ENCODE peak calls at places on chromosomes 13 and 19, in nine cellular contexts. S is EH; Z is mucosa of descending colon; I is HS-27A; J is neural crest cell; E is skeletal muscle cell; Q is stimulated activated CD4-positive, alpha-beta T cell treated with anti-CD3 and anti-CD28 coated beads, Interleukin-12 subunit alpha, Interleukin-12 subunit beta, amount 100 ng/mL, for 48 hours; X is A172; O is iPS-NIHi11. H is an unnamed sample.

GRCh38 chr13:42715909-42716308 is 65.5 kb upstream of the FAM216B start:
- DNase-seq in J (no peak), O (no peak), E (no peak), X (no peak), I (no peak), Q (no peak), S (no peak), Z (no peak), H (no peak)

GRCh38 chr13:59126474-59126873 is 1037.3 kb downstream of the DIAPH3 start:
- DNase-seq in O (no peak), I (no peak), J (no peak), Z (no peak), X (no peak), S (no peak), E (no peak), Q (no peak), H (no peak)

GRCh38 chr19:47433121-47433520 is 13.8 kb upstream of the MEIS3 start:
- DNase-seq in Z (no peak), I (no peak), X (no peak), S (peak), O (no peak), E (no peak), J (no peak), Q (no peak), H (no peak)

GRCh38 chr19:10226376-10227214 is 4.5 kb downstream of the S1PR2 start:
- DNase-seq in X (no peak), Q (no peak), O (peak), J (peak), Z (peak), I (no peak), E (peak), S (peak), H (peak)

GRCh38 chr13:99867535-99868271 is 103.9 kb downstream of the ZIC5 start:
- DNase-seq in S (no peak), I (no peak), O (no peak), Z (no peak), J (no peak), E (no peak), X (no peak), Q (no peak), H (no peak)

GRCh38 chr19:39499082-39499642 is 415 bp downstream of the DLL3 start:
- DNase-seq in J (peak), X (no peak), E (no peak), O (peak), S (no peak), Z (no peak), Q (no peak), I (no peak), H (no peak)

GRCh38 chr19:10315335-10316214 is at the start of gene FDX2:
- DNase-seq in S (peak), E (no peak), O (peak), Q (peak), I (peak), J (peak), Z (peak), X (peak), H (peak)

GRCh38 chr19:11375143-11375948 is 880 bp downstream of the SWSAP1 start:
- DNase-seq in O (peak), E (no peak), Q (peak), Z (peak), X (no peak), J (no peak), S (no peak), I (no peak), H (no peak)

GRCh38 chr13:33016414-33017409 is at the start of gene KL:
- DNase-seq in Z (peak), E (no peak), I (no peak), Q (no peak), J (peak), X (no peak), S (no peak), O (peak), H (no peak)

GRCh38 chr13:113437408-113438010 is 15.8 kb downstream of the ADPRHL1 start:
- DNase-seq in Z (no peak), J (peak), Q (no peak), I (no peak), S (peak), X (no peak), O (no peak), E (no peak), H (no peak)

GRCh38 chr19:33797821-33798633 is 1.4 kb downstream of the KCTD15 start:
- DNase-seq in S (peak), E (no peak), Z (peak), O (peak), I (no peak), X (no peak), J (peak), Q (no peak), H (no peak)

GRCh38 chr13:29703421-29703820 is 107.9 kb upstream of the SLC7A1 start:
- DNase-seq in X (no peak), Z (no peak), S (no peak), I (no peak), J (no peak), Q (no peak), O (no peak), E (no peak), H (no peak)

GRCh38 chr13:98910501-98910951 is 67.3 kb downstream of the DOCK9 start:
- DNase-seq in J (no peak), I (no peak), E (no peak), Q (no peak), O (no peak), Z (no peak), S (peak), X (peak), H (no peak)

GRCh38 chr13:27007166-27007565 is 164.4 kb downstream of the USP12 start:
- DNase-seq in Q (no peak), Z (no peak), X (no peak), O (no peak), E (no peak), J (no peak), S (no peak), I (no peak), H (peak)

GRCh38 chr13:109744512-109745051 is 41.8 kb downstream of the IRS2 start:
- DNase-seq in S (peak), J (no peak), O (no peak), I (no peak), X (no peak), Q (no peak), E (peak), Z (peak), H (peak)

GRCh38 chr13:110390572-110390971 is 83.5 kb downstream of the COL4A2 start:
- DNase-seq in S (peak), Z (no peak), O (no peak), J (no peak), Q (no peak), E (peak), I (no peak), X (peak), H (no peak)

GRCh38 chr13:46731535-46731934 is 65.4 kb downstream of the ESD start:
- DNase-seq in E (no peak), Q (no peak), S (no peak), X (no peak), Z (no peak), I (no peak), J (no peak), O (no peak), H (no peak)

GRCh38 chr13:20411638-20412342 is 113.9 kb downstream of the CRYL1 start:
- DNase-seq in Q (no peak), J (no peak), I (no peak), Z (peak), X (no peak), S (no peak), O (no peak), E (no peak), H (no peak)

GRCh38 chr19:5057860-5058259 is 88.9 kb downstream of the KDM4B start:
- DNase-seq in S (peak), E (no peak), Z (no peak), Q (no peak), O (peak), I (no peak), X (peak), J (no peak), H (no peak)

GRCh38 chr13:68173111-68173510 is 943.0 kb upstream of the PCDH9 start:
- DNase-seq in Q (no peak), X (peak), J (no peak), I (no peak), Z (no peak), O (no peak), S (no peak), E (no peak), H (no peak)

GRCh38 chr19:7987084-7987768 is 18.2 kb downstream of the ELAVL1 start:
- DNase-seq in E (no peak), Q (no peak), J (no peak), X (peak), O (no peak), I (no peak), Z (no peak), S (peak), H (no peak)

GRCh38 chr19:37954421-37954874 is 47.4 kb downstream of the SIPA1L3 start:
- DNase-seq in S (no peak), E (no peak), Q (no peak), Z (peak), X (no peak), J (no peak), O (no peak), I (no peak), H (no peak)

GRCh38 chr19:42121036-42121621 is 11.1 kb downstream of the POU2F2 start:
- DNase-seq in X (no peak), Q (no peak), I (no peak), O (no peak), E (no peak), Z (no peak), J (no peak), S (no peak), H (no peak)

GRCh38 chr19:447816-448546 is 12.9 kb downstream of the SHC2 start:
- DNase-seq in O (peak), Z (no peak), I (no peak), E (no peak), J (no peak), X (no peak), Q (no peak), S (no peak), H (no peak)

GRCh38 chr13:33745370-33746324 is 72.3 kb upstream of the RFC3 start:
- DNase-seq in Z (no peak), J (no peak), E (no peak), Q (no peak), X (no peak), I (no peak), O (no peak), S (no peak), H (no peak)

H was measured in Ammon's horn.